ENCODE peak calls at places on chromosomes 7 and 10, in six cellular contexts. E is astrocyte of the spinal cord; P is MV-4-11; V is anterior cingulate cortex; R is brain microvascular endothelial cell; U is CD8-positive, alpha-beta T cell. G is an unnamed sample.
A peak's percentile ranks its signal among the peaks of the same experiment; 100 is the strongest.

GRCh38 chr7:134368851-134369533 is 52.3 kb upstream of the SLC35B4 start:
- DNase-seq in P (no peak), U (no peak), E (peak; percentile 75), V (no peak), R (peak; percentile 63), G (no peak)

GRCh38 chr7:31052841-31053601 is 913 bp downstream of the ADCYAP1R1 start:
- DNase-seq in R (no peak), U (no peak), V (no peak), P (no peak), E (no peak), G (no peak)

GRCh38 chr10:26331376-26331775 is 106.8 kb upstream of the APBB1IP start:
- DNase-seq in E (no peak), V (no peak), P (no peak), U (no peak), R (no peak), G (no peak)

GRCh38 chr10:21524526-21525366 is 736 bp downstream of the SKIDA1 start:
- DNase-seq in R (no peak), U (no peak), V (no peak), E (peak; percentile 81), P (peak; percentile 62), G (no peak)

GRCh38 chr10:27240212-27240890 is at the start of gene ACBD5:
- DNase-seq in V (peak; percentile 83), R (peak; percentile 56), E (peak; percentile 70), P (peak; percentile 91), U (peak; percentile 82), G (peak; percentile 90)

GRCh38 chr10:126264089-126265018 is 123.9 kb downstream of the ADAM12 start:
- DNase-seq in V (no peak), P (no peak), U (no peak), E (peak; percentile 52), R (no peak), G (no peak)

GRCh38 chr10:96651998-96652431 is 65.2 kb upstream of the TM9SF3 start:
- DNase-seq in R (no peak), U (peak; percentile 62), P (peak; percentile 97), E (no peak), V (no peak), G (no peak)

GRCh38 chr10:99661370-99661749 is 2.1 kb downstream of the ENTPD7 start:
- DNase-seq in V (no peak), P (no peak), U (no peak), R (peak; percentile 78), E (peak; percentile 66), G (no peak)

GRCh38 chr10:7011994-7012393 is 398.8 kb downstream of the SFMBT2 start:
- DNase-seq in R (no peak), V (no peak), U (no peak), P (no peak), E (no peak), G (no peak)

GRCh38 chr7:90625051-90625450 is 28.9 kb downstream of the CDK14 start:
- DNase-seq in U (no peak), R (no peak), P (no peak), V (no peak), E (peak; percentile 6), G (no peak)

GRCh38 chr7:137626469-137627067 is 220.2 kb downstream of the DGKI start:
- DNase-seq in R (peak; percentile 58), U (no peak), P (peak; percentile 27), E (peak; percentile 56), V (no peak), G (peak; percentile 64)

GRCh38 chr7:12269100-12269895 is 58.2 kb downstream of the TMEM106B start:
- DNase-seq in R (no peak), U (no peak), V (no peak), P (no peak), E (no peak), G (no peak)

GRCh38 chr7:137942459-137943115 is 59.3 kb downstream of the CREB3L2 start:
- DNase-seq in E (no peak), R (no peak), P (no peak), V (no peak), U (no peak), G (no peak)

GRCh38 chr10:79401015-79401921 is 44.2 kb downstream of the ZCCHC24 start:
- DNase-seq in U (no peak), V (no peak), P (no peak), R (no peak), E (peak; percentile 87), G (no peak)

GRCh38 chr7:37960483-37960882 is 40.0 kb downstream of the EPDR1 start:
- DNase-seq in P (no peak), U (no peak), V (no peak), R (no peak), E (no peak), G (no peak)

GRCh38 chr10:1358860-1359598 is 302.8 kb downstream of the WDR37 start:
- DNase-seq in R (no peak), U (no peak), E (no peak), P (peak; percentile 16), V (no peak), G (no peak)

GRCh38 chr10:129627442-129627841 is 160.4 kb downstream of the MGMT start:
- DNase-seq in U (no peak), P (no peak), E (no peak), R (no peak), V (no peak), G (no peak)

GRCh38 chr10:7417103-7417623 is 6.3 kb upstream of the SFMBT2 start:
- DNase-seq in R (peak; percentile 12), U (no peak), P (peak; percentile 70), V (no peak), E (peak; percentile 67), G (no peak)

GRCh38 chr10:126157127-126157526 is 231.2 kb downstream of the ADAM12 start:
- DNase-seq in P (no peak), R (no peak), E (no peak), V (no peak), U (no peak), G (no peak)

GRCh38 chr7:73700070-73700423 is 16.6 kb downstream of the BUD23 start:
- DNase-seq in V (no peak), E (no peak), U (no peak), R (no peak), P (no peak), G (no peak)

GRCh38 chr10:63157845-63158624 is 24.9 kb downstream of the NRBF2 start:
- DNase-seq in R (peak; percentile 35), P (peak; percentile 63), E (peak; percentile 90), U (peak; percentile 60), V (no peak), G (peak; percentile 40)

GRCh38 chr7:33744293-33744692 is 161.0 kb upstream of the BMPER start:
- DNase-seq in R (no peak), V (no peak), U (no peak), E (no peak), P (peak; percentile 4), G (no peak)

GRCh38 chr7:70695804-70696104 is 436.2 kb upstream of the GALNT17 start:
- DNase-seq in V (no peak), E (peak; percentile 40), R (no peak), U (no peak), P (no peak), G (no peak)

GRCh38 chr10:93495654-93496321 is 624 bp upstream of the CEP55 start:
- DNase-seq in V (no peak), P (no peak), U (peak; percentile 49), R (peak; percentile 26), E (no peak), G (no peak)

GRCh38 chr10:32795598-32796183 is 162.3 kb downstream of the ITGB1 start:
- DNase-seq in P (peak; percentile 28), V (no peak), U (no peak), R (no peak), E (peak; percentile 46), G (no peak)

GRCh38 chr7:157027568-157028527 is 17.4 kb upstream of the MNX1 start:
- DNase-seq in P (no peak), R (no peak), U (no peak), V (no peak), E (no peak), G (no peak)